ENCODE peak calls at places on chromosome 1, in five cellular contexts. U is transverse colon, W is uterus, J is stomach, N is testis. G is an unnamed sample.

GRCh38 chr1:201418461-201418860 is 3.1 kb downstream of the TNNI1 start:
- DNase-seq in J (no peak), W (no peak), N (no peak), U (no peak), G (no peak)

GRCh38 chr1:201597551-201598230 is 58.8 kb downstream of the NAV1 start:
- DNase-seq in J (peak), N (no peak), W (no peak), U (peak), G (no peak)

GRCh38 chr1:18505666-18506065 is 24.9 kb downstream of the KLHDC7A start:
- DNase-seq in N (no peak), J (no peak), U (no peak), W (no peak), G (no peak)

GRCh38 chr1:40047769-40048168 is 7.2 kb downstream of the CAP1 start:
- DNase-seq in W (no peak), J (no peak), U (no peak), N (no peak), G (no peak)

GRCh38 chr1:237562247-237562823 is 328.4 kb downstream of the ZP4 start:
- DNase-seq in N (no peak), J (no peak), U (no peak), W (no peak), G (no peak)

GRCh38 chr1:78277253-78277652 is 213.5 kb upstream of the PTGFR start:
- DNase-seq in W (no peak), J (no peak), N (no peak), U (no peak), G (no peak)

GRCh38 chr1:61254629-61255323 is 172.4 kb downstream of the NFIA start:
- DNase-seq in N (peak), W (no peak), U (no peak), J (no peak), G (peak)

GRCh38 chr1:41629136-41629535 is 144.7 kb upstream of the EDN2 start:
- DNase-seq in U (no peak), J (no peak), N (no peak), W (no peak), G (no peak)

GRCh38 chr1:215076312-215076711 is 6.2 kb upstream of the KCNK2 start:
- DNase-seq in W (no peak), J (no peak), U (no peak), N (peak), G (no peak)

GRCh38 chr1:211643324-211644212 is 31.9 kb downstream of the NEK2 start:
- DNase-seq in W (no peak), J (peak), N (peak), U (peak), G (no peak)

GRCh38 chr1:241325441-241325840 is 31.6 kb downstream of the RGS7 start:
- DNase-seq in N (no peak), U (no peak), J (no peak), W (no peak), G (no peak)

GRCh38 chr1:209405183-209405823 is 178.2 kb upstream of the CAMK1G start:
- DNase-seq in J (no peak), U (no peak), W (no peak), N (no peak), G (no peak)

GRCh38 chr1:31583995-31584868 is 7.9 kb downstream of the TINAGL1 start:
- DNase-seq in J (peak), U (peak), W (peak), N (peak), G (peak)

GRCh38 chr1:43237131-43237530 is 32.7 kb upstream of the TMEM125 start:
- DNase-seq in N (no peak), U (no peak), W (no peak), J (no peak), G (no peak)

GRCh38 chr1:67686272-67687197 is 1.5 kb downstream of the GADD45A start:
- DNase-seq in N (peak), U (peak), J (peak), W (peak), G (peak)

GRCh38 chr1:190908691-190909090 is 431.0 kb upstream of the BRINP3 start:
- DNase-seq in J (no peak), U (no peak), N (no peak), W (no peak), G (no peak)

GRCh38 chr1:184889902-184890301 is 84.4 kb downstream of the NIBAN1 start:
- DNase-seq in J (no peak), N (no peak), W (no peak), U (no peak), G (no peak)

GRCh38 chr1:43760745-43761343 is 53.5 kb downstream of the ST3GAL3 start:
- DNase-seq in N (no peak), U (no peak), W (no peak), J (no peak), G (no peak)

GRCh38 chr1:178579562-178579961 is 66.7 kb downstream of the TEX35 start:
- DNase-seq in U (peak), J (no peak), W (no peak), N (no peak), G (no peak)

GRCh38 chr1:218371927-218372672 is 27.0 kb downstream of the TGFB2 start:
- DNase-seq in W (no peak), U (no peak), J (no peak), N (peak), G (no peak)

GRCh38 chr1:230148194-230148581 is 81.2 kb downstream of the GALNT2 start:
- DNase-seq in W (no peak), N (no peak), J (no peak), U (no peak), G (no peak)

GRCh38 chr1:2989976-2990375 is 31.3 kb upstream of the ACTRT2 start:
- DNase-seq in N (no peak), J (no peak), W (no peak), U (no peak), G (no peak)

GRCh38 chr1:78375996-78376395 is 114.8 kb upstream of the PTGFR start:
- DNase-seq in N (no peak), U (no peak), J (no peak), W (no peak), G (no peak)

GRCh38 chr1:241927321-241927720 is 30.2 kb upstream of the BECN2 start:
- DNase-seq in N (no peak), W (no peak), J (no peak), U (no peak), G (no peak)

GRCh38 chr1:158121604-158122254 is 59.0 kb upstream of the CD1D start:
- DNase-seq in U (peak), J (no peak), N (peak), W (no peak), G (no peak)

GRCh38 chr1:154442006-154442740 is 37.0 kb downstream of the IL6R start:
- DNase-seq in W (no peak), J (no peak), N (no peak), U (no peak), G (no peak)

GRCh38 chr1:18385239-18385790 is 95.4 kb upstream of the KLHDC7A start:
- DNase-seq in J (no peak), N (peak), W (peak), U (no peak), G (no peak)

GRCh38 chr1:89671775-89672488 is 39.0 kb downstream of the LRRC8C start:
- DNase-seq in U (no peak), N (no peak), W (no peak), J (no peak), G (no peak)

GRCh38 chr1:209651148-209651547 is 1.1 kb downstream of the LAMB3 start:
- DNase-seq in J (peak), U (peak), N (peak), W (no peak), G (peak)

GRCh38 chr1:225318706-225319575 is 108.9 kb downstream of the LBR start:
- DNase-seq in U (peak), N (peak), J (peak), W (no peak), G (no peak)

GRCh38 chr1:20483833-20484525 is 2.0 kb downstream of the CAMK2N1 start:
- DNase-seq in J (no peak), N (peak), U (peak), W (peak), G (no peak)

GRCh38 chr1:49052102-49052501 is 275.4 kb upstream of the BEND5 start:
- DNase-seq in W (no peak), U (no peak), N (no peak), J (no peak), G (no peak)

GRCh38 chr1:45009956-45010854 is 919 bp downstream of the HECTD3 start:
- DNase-seq in N (no peak), J (peak), W (no peak), U (peak), G (no peak)

GRCh38 chr1:153032677-153033308 is 1.8 kb downstream of the SPRR1B start:
- DNase-seq in N (peak), J (no peak), W (no peak), U (no peak), G (no peak)

GRCh38 chr1:1023700-1024099 is 3.8 kb downstream of the AGRN start:
- DNase-seq in N (no peak), W (no peak), J (no peak), U (no peak), G (no peak)

GRCh38 chr1:1020415-1021009 is 592 bp downstream of the AGRN start:
- DNase-seq in N (no peak), U (no peak), W (peak), J (no peak), G (no peak)

GRCh38 chr1:1021010-1021845 is 1.3 kb downstream of the AGRN start:
- DNase-seq in N (peak), J (peak), U (peak), W (peak), G (no peak)

GRCh38 chr1:1021860-1022259 is 1.9 kb downstream of the AGRN start:
- DNase-seq in U (no peak), W (no peak), N (no peak), J (no peak), G (no peak)

GRCh38 chr1:1022322-1023090 is 2.6 kb downstream of the AGRN start:
- DNase-seq in U (no peak), J (no peak), W (no peak), N (no peak), G (no peak)
- H3K4me3 ChIP-seq in U (no peak), J (no peak), W (no peak), N (no peak), G (no peak)

GRCh38 chr1:205505791-205506190 is 1.3 kb downstream of the CDK18 start:
- DNase-seq in W (peak), U (peak), N (no peak), J (peak), G (no peak)
- TF ChIP-seq POLR2A in W (peak), U (no peak), N (no peak), J (no peak), G (no peak)

GRCh38 chr1:11982010-11982392 is 1.8 kb downstream of the MFN2 start:
- DNase-seq in U (no peak), N (no peak), W (no peak), J (no peak), G (no peak)
- TF ChIP-seq CTCF in U (peak), N (peak), W (no peak), J (no peak), G (peak)

GRCh38 chr1:8460132-8460544 is 142.2 kb downstream of the SLC45A1 start:
- DNase-seq in N (no peak), W (no peak), J (no peak), U (no peak), G (no peak)
- H3K4me3 ChIP-seq in N (no peak), W (no peak), J (no peak), U (no peak), G (no peak)

GRCh38 chr1:29832936-29833335 is 596.6 kb downstream of the PTPRU start:
- DNase-seq in W (no peak), U (no peak), N (no peak), J (peak), G (no peak)
- TF ChIP-seq POLR2A in W (no peak), U (no peak), N (no peak), J (no peak), G (no peak)

GRCh38 chr1:33407750-33408436 is 23.0 kb downstream of the PHC2 start:
- DNase-seq in N (no peak), W (no peak), J (no peak), U (no peak), G (no peak)
- TF ChIP-seq CTCF in N (no peak), W (no peak), J (no peak), U (no peak), G (no peak)

GRCh38 chr1:150561830-150562367 is 12.7 kb downstream of the ADAMTSL4 start:
- DNase-seq in N (peak), W (peak), U (peak), J (peak), G (peak)

GRCh38 chr1:150562384-150563339 is 13.5 kb downstream of the ADAMTSL4 start:
- DNase-seq in W (no peak), J (peak), U (peak), N (no peak), G (no peak)

GRCh38 chr1:150560986-150561829 is 12.0 kb downstream of the ADAMTSL4 start:
- DNase-seq in U (peak), W (peak), J (peak), N (peak), G (peak)

GRCh38 chr1:150564051-150564991 is 15.1 kb downstream of the MCL1 start:
- DNase-seq in U (peak), J (no peak), N (no peak), W (no peak), G (no peak)

GRCh38 chr1:150563340-150564038 is 14.3 kb downstream of the ADAMTSL4 start:
- DNase-seq in W (peak), N (peak), J (peak), U (peak), G (no peak)
- H3K4me3 ChIP-seq in W (no peak), N (no peak), J (peak), U (peak), G (peak)

GRCh38 chr1:203475012-203475981 is at the start of gene PRELP:
- DNase-seq in J (peak), W (peak), N (peak), U (peak), G (peak)
- TF ChIP-seq POLR2A in J (no peak), W (peak), N (no peak), U (peak), G (no peak)